ENCODE peak calls at places on chromosomes 13 and 19, in ten cellular contexts. I is HCEC 1CT; M is heart right ventricle; B is nucleus accumbens; Q is stimulated activated CD4-positive, alpha-beta T cell treated with anti-CD3 and anti-CD28 coated beads, Interleukin-12 subunit alpha, Interleukin-12 subunit beta, amount 100 ng/mL, for 48 hours; N is left cardiac atrium; A is amygdala; V is brain pericyte; H is fibroblast of the aortic adventitia; J is stimulated activated CD8-positive, alpha-beta memory T cell treated with anti-CD3 and anti-CD28 coated beads, Interleukin-2, amount 100 ng/mL, for 1 hour. F is an unnamed sample.
A peak's percentile ranks its signal among the peaks of the same experiment; 100 is the strongest.

GRCh38 chr13:25171517-25172302 is at the start of gene AMER2:
- DNase-seq in M (no peak), H (peak; percentile 4), B (peak; percentile 86), Q (no peak), N (peak; percentile 44), A (peak; percentile 84), V (no peak), J (no peak), I (no peak), F (no peak)

GRCh38 chr13:63696055-63696454 is 2280.4 kb upstream of the PCDH20 start:
- DNase-seq in H (peak; percentile 1), A (no peak), M (no peak), N (no peak), B (no peak), I (no peak), V (no peak), Q (no peak), J (no peak), F (no peak)

GRCh38 chr19:5993516-5994406 is 15.8 kb upstream of the RANBP3 start:
- DNase-seq in J (no peak), B (no peak), N (peak; percentile 58), Q (no peak), I (no peak), H (no peak), A (no peak), M (peak; percentile 59), V (no peak), F (peak; percentile 59)

GRCh38 chr13:114071991-114072390 is 60.4 kb downstream of the RASA3 start:
- DNase-seq in N (peak; percentile 16), H (no peak), Q (no peak), I (no peak), A (no peak), V (no peak), B (no peak), M (no peak), J (no peak), F (peak; percentile 22)

GRCh38 chr13:39916330-39916729 is 260.9 kb downstream of the COG6 start:
- DNase-seq in A (no peak), V (no peak), M (no peak), Q (no peak), N (no peak), B (no peak), I (peak; percentile 8), H (no peak), J (no peak), F (no peak)

GRCh38 chr13:43908156-43909126 is 28.7 kb downstream of the LACC1 start:
- DNase-seq in N (no peak), J (no peak), A (no peak), H (peak; percentile 69), M (no peak), I (peak; percentile 67), V (peak; percentile 29), Q (no peak), B (no peak), F (no peak)

GRCh38 chr19:41808663-41809566 is 12.5 kb downstream of the CEACAM3 start:
- DNase-seq in J (no peak), B (no peak), A (no peak), Q (no peak), H (no peak), N (peak; percentile 46), I (no peak), V (no peak), M (peak; percentile 11), F (peak; percentile 48)

GRCh38 chr19:10538204-10538603 is 5.5 kb upstream of the ATG4D start:
- DNase-seq in Q (no peak), M (no peak), A (no peak), V (no peak), H (no peak), N (no peak), B (no peak), I (no peak), J (no peak), F (no peak)

GRCh38 chr13:75704194-75704941 is 68.2 kb downstream of the LMO7 start:
- DNase-seq in A (no peak), B (no peak), V (no peak), M (no peak), I (peak; percentile 44), N (no peak), Q (no peak), J (no peak), H (peak; percentile 86), F (no peak)